ENCODE peak calls at places on chromosomes 3 and 15, in ten cellular contexts. N is T-helper 1 cell; Y is activated CD4-positive, alpha-beta T cell treated with anti-CD3 and anti-CD28 coated beads for 1 hour; C is activated naive CD4-positive, alpha-beta T cell treated with anti-CD3 and anti-CD28 coated beads for 36 hours; P is Ammon's horn; W is left colon; S is H7; K is activated effector memory CD4-positive, alpha-beta T cell treated with Interleukin-2 at 50 U/mL for 16 hours; L is bronchial epithelial cell; V is C1 segment of cervical spinal cord. M is an unnamed sample.

GRCh38 chr3:195897081-195897852 is 11.1 kb downstream of the TNK2 start:
- DNase-seq in N (no peak), Y (no peak), C (no peak), P (no peak), W (no peak), S (peak), K (no peak), L (peak), V (no peak), M (no peak)

GRCh38 chr15:88574646-88575045 is 28.2 kb upstream of the DET1 start:
- DNase-seq in N (no peak), Y (no peak), C (no peak), P (no peak), W (no peak), S (no peak), K (no peak), L (no peak), V (no peak), M (no peak)

GRCh38 chr15:71707230-71708051 is 102.9 kb upstream of the NR2E3 start:
- DNase-seq in N (no peak), Y (no peak), C (no peak), P (no peak), W (no peak), S (no peak), K (no peak), L (no peak), V (no peak), M (no peak)

GRCh38 chr15:71575474-71576045 is 234.8 kb upstream of the NR2E3 start:
- DNase-seq in N (no peak), Y (no peak), C (no peak), P (no peak), W (no peak), S (no peak), K (no peak), L (peak), V (no peak), M (no peak)

GRCh38 chr3:151404316-151404715 is 19.8 kb upstream of the P2RY12 start:
- DNase-seq in N (no peak), Y (no peak), C (no peak), P (no peak), W (no peak), S (no peak), K (no peak), L (peak), V (no peak), M (no peak)

GRCh38 chr3:100893108-100893507 is 100.1 kb downstream of the ABI3BP start:
- DNase-seq in N (no peak), Y (no peak), C (no peak), P (peak), W (no peak), S (no peak), K (no peak), L (peak), V (peak), M (peak)

GRCh38 chr3:5136619-5137429 is 14.7 kb downstream of the ARL8B start:
- DNase-seq in N (peak), Y (no peak), C (peak), P (peak), W (no peak), S (peak), K (no peak), L (peak), V (no peak), M (no peak)

GRCh38 chr3:148955544-148956346 is 35.6 kb upstream of the GYG1 start:
- DNase-seq in N (peak), Y (no peak), C (peak), P (peak), W (peak), S (peak), K (no peak), L (peak), V (no peak), M (peak)

GRCh38 chr3:14871456-14872200 is 52.9 kb downstream of the FGD5 start:
- DNase-seq in N (no peak), Y (no peak), C (no peak), P (no peak), W (no peak), S (no peak), K (no peak), L (no peak), V (no peak), M (no peak)

GRCh38 chr15:77118787-77119410 is 48.0 kb upstream of the TSPAN3 start:
- DNase-seq in N (peak), Y (no peak), C (peak), P (peak), W (peak), S (no peak), K (no peak), L (peak), V (no peak), M (peak)

GRCh38 chr3:128488636-128488994 is 4.4 kb downstream of the GATA2 start:
- DNase-seq in N (no peak), Y (no peak), C (no peak), P (no peak), W (no peak), S (no peak), K (no peak), L (no peak), V (no peak), M (no peak)

GRCh38 chr15:28994142-28994829 is 108.5 kb downstream of the APBA2 start:
- DNase-seq in N (peak), Y (no peak), C (no peak), P (no peak), W (no peak), S (no peak), K (no peak), L (no peak), V (no peak), M (peak)

GRCh38 chr15:73599934-73600333 is 33.3 kb downstream of the NPTN start:
- DNase-seq in N (no peak), Y (no peak), C (no peak), P (no peak), W (no peak), S (no peak), K (no peak), L (peak), V (no peak), M (no peak)

GRCh38 chr3:184335291-184335660 is 2.1 kb upstream of the FAM131A start:
- DNase-seq in N (no peak), Y (no peak), C (no peak), P (no peak), W (no peak), S (no peak), K (no peak), L (no peak), V (no peak), M (no peak)

M was measured in midbrain.